ENCODE peak calls at places on chromosome 12, in seven cellular contexts. Q is RWPE1, M is AG09319, F is IMR-90, C is transverse colon, U is ascending aorta, T is astrocyte. B is an unnamed sample.

GRCh38 chr12:59151243-59151642 is 230.9 kb upstream of the LRIG3 start:
- DNase-seq in F (peak; percentile 65), U (no peak), T (peak; percentile 62), C (no peak), M (no peak), Q (no peak), B (no peak)

GRCh38 chr12:6606331-6607131 is 648 bp downstream of the CHD4 start:
- DNase-seq in F (peak; percentile 23), U (peak; percentile 51), Q (no peak), C (peak; percentile 72), T (no peak), M (no peak), B (peak; percentile 62)

GRCh38 chr12:133081408-133081806 is 684 bp downstream of the ZNF140 start:
- DNase-seq in C (peak; percentile 9), U (no peak), F (no peak), T (no peak), Q (no peak), M (no peak), B (no peak)

GRCh38 chr12:108102363-108102762 is 26.7 kb upstream of the WSCD2 start:
- DNase-seq in M (no peak), F (no peak), C (no peak), U (no peak), T (no peak), Q (no peak), B (no peak)

GRCh38 chr12:93434305-93434704 is 7.4 kb downstream of the UBE2N start:
- DNase-seq in M (no peak), C (no peak), U (no peak), Q (no peak), T (peak; percentile 10), F (peak; percentile 43), B (no peak)

GRCh38 chr12:6923003-6923732 is 4.6 kb upstream of the ATN1 start:
- DNase-seq in M (no peak), T (no peak), C (no peak), U (no peak), F (no peak), Q (no peak), B (no peak)

GRCh38 chr12:132610051-132610759 is at the start of gene LRCOL1:
- DNase-seq in M (no peak), F (peak; percentile 90), T (peak; percentile 93), U (no peak), C (no peak), Q (no peak), B (no peak)

GRCh38 chr12:104570174-104570907 is 113.6 kb downstream of the CHST11 start:
- DNase-seq in C (no peak), T (no peak), M (no peak), F (no peak), Q (no peak), U (no peak), B (no peak)

GRCh38 chr12:48980953-48981756 is 3.0 kb downstream of the WNT1 start:
- DNase-seq in U (no peak), T (no peak), Q (no peak), M (no peak), F (peak; percentile 29), C (no peak), B (no peak)

GRCh38 chr12:52501490-52501889 is 8.4 kb upstream of the KRT6A start:
- DNase-seq in Q (no peak), M (no peak), T (no peak), C (no peak), U (no peak), F (no peak), B (no peak)

GRCh38 chr12:27965966-27966365 is 6.6 kb downstream of the PTHLH start:
- DNase-seq in T (peak; percentile 45), M (no peak), Q (no peak), C (no peak), F (peak; percentile 63), U (no peak), B (no peak)

GRCh38 chr12:86158956-86159355 is 97.2 kb downstream of the MGAT4C start:
- DNase-seq in C (no peak), F (peak; percentile 73), M (no peak), T (peak; percentile 42), U (no peak), Q (no peak), B (no peak)

GRCh38 chr12:109581856-109582255 is 8.3 kb downstream of the MVK start:
- DNase-seq in U (no peak), Q (peak; percentile 97), M (no peak), F (peak; percentile 45), T (peak; percentile 59), C (no peak), B (no peak)

GRCh38 chr12:132427177-132427725 is 62.7 kb upstream of the FBRSL1 start:
- DNase-seq in C (no peak), M (no peak), T (no peak), U (no peak), Q (no peak), F (no peak), B (no peak)

GRCh38 chr12:6716874-6717437 is 6.9 kb upstream of the COPS7A start:
- DNase-seq in T (no peak), M (no peak), Q (no peak), U (no peak), F (no peak), C (no peak), B (no peak)

GRCh38 chr12:115871714-115872113 is 405.8 kb downstream of the MED13L start:
- DNase-seq in F (peak; percentile 21), T (peak; percentile 1), Q (peak; percentile 33), C (peak; percentile 16), M (peak; percentile 3), U (no peak), B (no peak)

GRCh38 chr12:87784350-87784749 is 244.9 kb downstream of the C12orf50 start:
- DNase-seq in T (no peak), C (no peak), U (no peak), Q (no peak), M (no peak), F (no peak), B (no peak)

GRCh38 chr12:53093777-53094393 is 3.6 kb upstream of the IGFBP6 start:
- DNase-seq in C (no peak), T (no peak), M (no peak), U (no peak), F (peak; percentile 25), Q (no peak), B (no peak)

GRCh38 chr12:7241404-7242005 is 52.0 kb downstream of the PEX5 start:
- DNase-seq in C (no peak), T (peak; percentile 16), F (peak; percentile 57), M (no peak), U (no peak), Q (peak; percentile 21), B (no peak)

GRCh38 chr12:126963825-126964224 is 1303.1 kb upstream of the TMEM132C start:
- DNase-seq in C (no peak), M (no peak), Q (no peak), T (no peak), U (no peak), F (no peak), B (no peak)

GRCh38 chr12:13222076-13222475 is 25.6 kb downstream of the EMP1 start:
- DNase-seq in Q (peak; percentile 52), U (no peak), C (peak; percentile 83), F (no peak), T (no peak), M (no peak), B (no peak)

GRCh38 chr12:109680521-109681030 is 33.0 kb upstream of the FAM222A start:
- DNase-seq in M (no peak), F (no peak), U (no peak), T (no peak), C (peak; percentile 17), Q (no peak), B (no peak)

GRCh38 chr12:95693689-95694088 is 96.9 kb downstream of the NTN4 start:
- DNase-seq in Q (no peak), F (no peak), C (no peak), T (no peak), U (no peak), M (no peak), B (no peak)

GRCh38 chr12:4001031-4001430 is 127.8 kb upstream of the PARP11 start:
- DNase-seq in U (no peak), F (no peak), T (no peak), Q (no peak), C (no peak), M (no peak), B (no peak)

GRCh38 chr12:31583878-31584277 is 7.1 kb downstream of the DENND5B start:
- DNase-seq in Q (no peak), M (no peak), T (no peak), U (no peak), F (no peak), C (no peak), B (no peak)

GRCh38 chr12:116924558-116925453 is 14.1 kb downstream of the FBXW8 start:
- DNase-seq in F (peak; percentile 91), T (peak; percentile 88), U (no peak), Q (peak; percentile 57), C (peak; percentile 14), M (peak; percentile 28), B (no peak)

GRCh38 chr12:84054811-84055210 is 857.8 kb downstream of the SLC6A15 start:
- DNase-seq in C (no peak), M (no peak), T (no peak), U (no peak), Q (no peak), F (no peak), B (no peak)

GRCh38 chr12:45388545-45388944 is 172.7 kb downstream of the ANO6 start:
- DNase-seq in M (peak; percentile 30), Q (peak; percentile 41), F (peak; percentile 58), T (peak; percentile 30), C (peak; percentile 15), U (no peak), B (no peak)
- TF ChIP-seq CTCF in M (peak; percentile 85), Q (peak; percentile 53), F (peak; percentile 79), T (peak; percentile 70), C (peak; percentile 35), U (peak; percentile 44), B (no peak)

DNA sequence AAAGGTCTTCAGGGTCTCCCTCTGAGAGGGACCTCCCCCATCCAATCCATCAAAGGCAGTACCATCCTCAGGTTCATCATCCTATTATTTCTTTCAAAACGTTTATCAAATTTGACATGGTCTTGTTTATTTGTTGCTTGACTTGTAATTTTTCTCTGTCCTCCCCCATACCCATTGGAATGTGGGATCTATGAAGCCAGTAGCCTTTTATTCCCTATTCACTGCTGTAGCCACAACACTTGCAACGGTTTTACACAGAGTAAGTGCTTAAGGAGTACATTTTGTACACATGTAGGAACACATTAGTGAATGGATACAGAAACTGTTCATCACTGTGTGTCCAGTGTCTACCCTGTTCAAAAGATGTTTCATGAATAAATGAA is 41.5 kb downstream of the IGF1 start:
- DNase-seq in C (no peak), U (no peak), T (peak; percentile 37), Q (no peak), F (no peak), M (no peak), B (no peak)
- TF ChIP-seq CTCF in C (no peak), U (no peak), T (no peak), Q (no peak), F (no peak), M (no peak), B (no peak)

DNA sequence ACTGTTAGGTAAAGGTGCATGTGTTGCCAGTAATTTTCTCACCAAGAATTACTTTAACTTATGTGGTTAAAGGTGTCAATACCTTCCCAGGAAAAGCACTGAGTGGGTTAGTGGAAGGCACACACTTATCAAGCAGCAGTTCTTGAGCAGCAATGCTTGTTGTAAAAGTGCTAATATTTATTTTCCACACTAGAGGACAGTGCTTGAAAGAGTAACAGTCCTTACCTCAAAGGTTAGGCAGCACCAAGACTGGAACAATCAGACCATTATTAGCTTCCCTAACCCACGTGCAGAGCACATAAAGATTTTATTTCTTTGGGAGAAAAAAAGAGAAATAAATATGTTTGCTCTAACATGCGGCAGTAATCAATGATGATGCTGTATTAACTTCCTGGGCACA is 48.8 kb upstream of the KRR1 start:
- DNase-seq in C (no peak), Q (peak; percentile 16), T (peak; percentile 51), U (no peak), F (peak; percentile 63), M (no peak), B (no peak)
- TF ChIP-seq CTCF in C (no peak), Q (peak; percentile 68), T (peak; percentile 29), U (no peak), F (peak; percentile 51), M (peak; percentile 45), B (no peak)

GRCh38 chr12:64029013-64029857 is 184.7 kb downstream of the SRGAP1 start:
- DNase-seq in F (peak; percentile 52), T (peak; percentile 63), U (no peak), C (no peak), Q (no peak), M (no peak), B (no peak)
- TF ChIP-seq CTCF in F (no peak), T (no peak), U (no peak), C (no peak), Q (no peak), M (no peak), B (no peak)